ENCODE peak calls at places on chromosomes 11 and 22, in four cellular contexts. G, R, U and X are unnamed samples.

GRCh38 chr11:44096360-44097188 is 1.1 kb downstream of the EXT2 start:
- DNase-seq in G (no peak), R (no peak), U (no peak), X (peak; percentile 48)

GRCh38 chr11:110173775-110174644 is 80.8 kb downstream of the ZC3H12C start:
- DNase-seq in G (no peak), R (peak; percentile 73), U (peak; percentile 83), X (peak; percentile 89)

GRCh38 chr11:115425243-115425642 is 79.0 kb downstream of the CADM1 start:
- DNase-seq in G (no peak), R (no peak), U (no peak), X (no peak)

GRCh38 chr11:1917523-1918435 is 1.7 kb upstream of the TNNT3 start:
- DNase-seq in G (no peak), R (no peak), U (no peak), X (no peak)

GRCh38 chr22:43110444-43110926 is at the start of gene BIK:
- DNase-seq in G (no peak), R (no peak), U (peak; percentile 17), X (peak; percentile 57)

GRCh38 chr22:19974233-19974861 is 32.7 kb upstream of the TXNRD2 start:
- DNase-seq in G (peak; percentile 67), R (no peak), U (no peak), X (peak; percentile 95)

GRCh38 chr22:44037519-44038370 is 13.6 kb downstream of the PARVB start:
- DNase-seq in G (peak; percentile 93), R (no peak), U (peak; percentile 23), X (peak; percentile 91)

GRCh38 chr11:86062719-86063118 is 6.2 kb downstream of the PICALM start:
- DNase-seq in G (no peak), R (no peak), U (no peak), X (peak; percentile 65)

GRCh38 chr11:35971841-35972422 is 28.1 kb downstream of the LDLRAD3 start:
- DNase-seq in G (no peak), R (no peak), U (no peak), X (no peak)